ENCODE peak calls at places on chromosomes 2 and 18, in eight cellular contexts. F is GM06990; S is H9; U is astrocyte of the spinal cord; L is naive thymus-derived CD8-positive, alpha-beta T cell; K is T-helper 9 cell; P is stimulated activated CD8-positive, alpha-beta memory T cell treated with anti-CD3 and anti-CD28 coated beads, Interleukin-12 subunit alpha, Interleukin-12 subunit beta, amount 100 ng/mL, for 4 hours; X is dorsolateral prefrontal cortex. B is an unnamed sample.

GRCh38 chr2:45452866-45453265 is 158.2 kb downstream of the SRBD1 start:
- DNase-seq in F (no peak), S (no peak), U (peak; percentile 93), L (no peak), K (no peak), P (no peak), X (no peak), B (no peak)

GRCh38 chr2:203453858-203454451 is 81.1 kb downstream of the RAPH1 start:
- DNase-seq in F (no peak), S (no peak), U (peak; percentile 61), L (peak; percentile 49), K (no peak), P (no peak), X (no peak), B (peak; percentile 28)

GRCh38 chr18:49591775-49592174 is 29.9 kb downstream of the LIPG start:
- DNase-seq in F (no peak), S (no peak), U (no peak), L (no peak), K (no peak), P (no peak), X (no peak), B (no peak)

GRCh38 chr2:48131503-48132293 is 225.4 kb upstream of the FBXO11 start:
- DNase-seq in F (no peak), S (no peak), U (peak; percentile 64), L (no peak), K (no peak), P (no peak), X (peak; percentile 37), B (no peak)

GRCh38 chr2:227132986-227133385 is 31.0 kb downstream of the COL4A4 start:
- DNase-seq in F (no peak), S (no peak), U (no peak), L (no peak), K (no peak), P (no peak), X (no peak), B (no peak)

GRCh38 chr18:3649135-3649558 is 199.2 kb downstream of the TGIF1 start:
- DNase-seq in F (no peak), S (no peak), U (no peak), L (no peak), K (no peak), P (no peak), X (no peak), B (no peak)

GRCh38 chr18:59566507-59566906 is 130.7 kb downstream of the CCBE1 start:
- DNase-seq in F (no peak), S (no peak), U (no peak), L (no peak), K (no peak), P (no peak), X (no peak), B (no peak)

GRCh38 chr18:2395427-2396161 is 175.7 kb downstream of the METTL4 start:
- DNase-seq in F (no peak), S (no peak), U (peak; percentile 54), L (no peak), K (no peak), P (no peak), X (no peak), B (peak; percentile 5)

GRCh38 chr18:48238636-48239035 is 170.5 kb downstream of the ZBTB7C start:
- DNase-seq in F (no peak), S (no peak), U (no peak), L (no peak), K (no peak), P (no peak), X (no peak), B (no peak)

GRCh38 chr2:74854401-74854800 is 20.5 kb downstream of the HK2 start:
- DNase-seq in F (no peak), S (no peak), U (no peak), L (no peak), K (no peak), P (no peak), X (no peak), B (no peak)

GRCh38 chr2:204795156-204795555 is 249.9 kb downstream of the PARD3B start:
- DNase-seq in F (no peak), S (no peak), U (peak; percentile 30), L (no peak), K (no peak), P (no peak), X (no peak), B (no peak)